ENCODE peak calls at places on chromosomes 2 and 18, in ten cellular contexts. Y is left lung, K is small intestine, I is MM.1S, P is mesenchymal stem cell, A is neuronal stem cell, R is transverse colon, X is kidney, B is cardiac muscle cell, N is ovary. J is an unnamed sample.
A peak's percentile ranks its signal among the peaks of the same experiment; 100 is the strongest.

GRCh38 chr2:39860538-39860937 is 81.5 kb upstream of the THUMPD2 start:
- DNase-seq in X (no peak), Y (no peak), P (no peak), I (no peak), K (no peak), B (no peak), R (no peak), N (no peak), A (no peak), J (no peak)

GRCh38 chr2:241797441-241798080 is 11.4 kb upstream of the NEU4 start:
- DNase-seq in Y (no peak), X (no peak), P (no peak), B (no peak), A (no peak), I (no peak), K (no peak), N (peak; percentile 38), R (peak; percentile 57), J (no peak)

GRCh38 chr2:95061601-95062183 is 36.2 kb downstream of the MAL start:
- DNase-seq in P (no peak), I (no peak), R (no peak), K (no peak), N (no peak), B (no peak), X (no peak), A (no peak), Y (no peak), J (peak; percentile 46)

GRCh38 chr2:241673797-241674725 is 12.6 kb downstream of the DTYMK start:
- DNase-seq in Y (no peak), N (no peak), A (no peak), X (no peak), K (no peak), R (no peak), I (no peak), P (no peak), B (no peak), J (no peak)

GRCh38 chr18:63166142-63166541 is 153.4 kb downstream of the BCL2 start:
- DNase-seq in P (no peak), N (no peak), X (no peak), I (no peak), R (no peak), B (no peak), A (no peak), K (no peak), Y (no peak), J (no peak)

GRCh38 chr2:169112841-169113240 is 43.5 kb downstream of the DHRS9 start:
- DNase-seq in R (no peak), B (no peak), Y (no peak), P (no peak), X (no peak), I (no peak), A (no peak), N (no peak), K (peak; percentile 51), J (no peak)

GRCh38 chr18:55592572-55592971 is 4.6 kb upstream of the TCF4 start:
- DNase-seq in N (no peak), K (no peak), B (peak; percentile 80), I (no peak), P (peak; percentile 66), Y (no peak), X (no peak), A (no peak), R (no peak), J (no peak)

GRCh38 chr2:88875749-88876148 is 184.3 kb downstream of the RPIA start:
- DNase-seq in I (no peak), R (no peak), K (no peak), Y (no peak), A (no peak), P (no peak), X (no peak), B (no peak), N (no peak), J (no peak)

GRCh38 chr18:79529296-79529695 is 133.6 kb downstream of the NFATC1 start:
- DNase-seq in I (no peak), N (peak; percentile 36), P (no peak), K (no peak), A (no peak), X (peak; percentile 49), B (no peak), Y (peak; percentile 12), R (peak; percentile 3), J (peak; percentile 58)

GRCh38 chr2:85796549-85797262 is 42.9 kb downstream of the ATOH8 start:
- DNase-seq in X (peak; percentile 83), I (no peak), B (peak; percentile 46), R (peak; percentile 6), P (peak; percentile 14), K (no peak), N (no peak), Y (peak; percentile 33), A (peak; percentile 18), J (peak; percentile 84)

GRCh38 chr2:32235315-32235714 is 29.4 kb downstream of the NLRC4 start:
- DNase-seq in K (no peak), N (no peak), P (no peak), A (no peak), B (peak; percentile 15), X (no peak), Y (no peak), R (no peak), I (no peak), J (no peak)

GRCh38 chr2:188292446-188293239 is 969 bp downstream of the GULP1 start:
- DNase-seq in B (peak; percentile 83), I (no peak), X (peak; percentile 94), P (peak; percentile 94), N (peak; percentile 82), K (peak; percentile 94), Y (peak; percentile 86), A (peak; percentile 77), R (peak; percentile 81), J (peak; percentile 92)

GRCh38 chr2:189024861-189025618 is 50.9 kb downstream of the COL3A1 start:
- DNase-seq in Y (no peak), P (no peak), N (no peak), K (no peak), I (no peak), R (no peak), A (no peak), X (no peak), B (peak; percentile 47), J (no peak)

GRCh38 chr2:142920579-142920978 is 43.1 kb downstream of the KYNU start:
- DNase-seq in X (no peak), P (no peak), Y (no peak), I (no peak), K (no peak), B (no peak), A (no peak), R (no peak), N (no peak), J (no peak)

GRCh38 chr2:111154758-111155157 is 34.0 kb downstream of the BCL2L11 start:
- DNase-seq in I (no peak), N (no peak), X (no peak), K (no peak), P (no peak), R (no peak), B (no peak), A (no peak), Y (no peak), J (no peak)

GRCh38 chr2:174021056-174021656 is 56.0 kb upstream of the SP3 start:
- DNase-seq in X (no peak), P (no peak), K (no peak), I (no peak), A (no peak), R (no peak), N (no peak), Y (no peak), B (no peak), J (no peak)
- H3K27ac ChIP-seq in X (no peak overlapping the region), P (no peak overlapping the region), K (no peak overlapping the region), I (peak overlapping the region; percentile 33), A (no peak overlapping the region), R (no peak overlapping the region), N (no peak overlapping the region), Y (peak overlapping the region; percentile 71), B (no peak overlapping the region), J (no peak overlapping the region)

GRCh38 chr2:121483021-121483420 is 47.7 kb upstream of the RNU4ATAC start:
- DNase-seq in A (no peak), Y (no peak), I (no peak), N (no peak), R (no peak), K (no peak), P (no peak), X (no peak), B (no peak), J (no peak)

GRCh38 chr2:121489284-121489683 is 41.4 kb upstream of the RNU4ATAC start:
- DNase-seq in N (no peak), B (peak; percentile 43), K (no peak), P (peak; percentile 36), Y (no peak), A (no peak), I (peak; percentile 63), R (no peak), X (no peak), J (no peak)

GRCh38 chr2:121486191-121486590 is 44.5 kb upstream of the RNU4ATAC start:
- DNase-seq in K (no peak), N (no peak), X (no peak), B (no peak), I (no peak), Y (no peak), R (no peak), P (no peak), A (no peak), J (no peak)

GRCh38 chr2:121480826-121481225 is 49.9 kb upstream of the RNU4ATAC start:
- DNase-seq in P (peak; percentile 54), A (no peak), Y (no peak), N (peak; percentile 54), X (no peak), R (no peak), K (no peak), B (peak; percentile 99), I (no peak), J (no peak)

GRCh38 chr2:121485039-121485438 is 45.6 kb upstream of the RNU4ATAC start:
- DNase-seq in N (no peak), X (no peak), P (no peak), B (peak; percentile 58), R (no peak), K (no peak), I (no peak), A (no peak), Y (no peak), J (no peak)
- H3K4me1 ChIP-seq in N (peaks cover 6% of the 10 kb centered on the region), X (peaks cover 3% of the 10 kb centered on the region), P (peaks cover 8% of the 10 kb centered on the region), B (peaks cover 21% of the 10 kb centered on the region), R (peaks cover 16% of the 10 kb centered on the region), K (no peaks in the 10 kb centered on the region), I (peaks cover 6% of the 10 kb centered on the region), A (peaks cover 9% of the 10 kb centered on the region), Y (peaks cover 25% of the 10 kb centered on the region), J (no peaks in the 10 kb centered on the region)

DNA sequence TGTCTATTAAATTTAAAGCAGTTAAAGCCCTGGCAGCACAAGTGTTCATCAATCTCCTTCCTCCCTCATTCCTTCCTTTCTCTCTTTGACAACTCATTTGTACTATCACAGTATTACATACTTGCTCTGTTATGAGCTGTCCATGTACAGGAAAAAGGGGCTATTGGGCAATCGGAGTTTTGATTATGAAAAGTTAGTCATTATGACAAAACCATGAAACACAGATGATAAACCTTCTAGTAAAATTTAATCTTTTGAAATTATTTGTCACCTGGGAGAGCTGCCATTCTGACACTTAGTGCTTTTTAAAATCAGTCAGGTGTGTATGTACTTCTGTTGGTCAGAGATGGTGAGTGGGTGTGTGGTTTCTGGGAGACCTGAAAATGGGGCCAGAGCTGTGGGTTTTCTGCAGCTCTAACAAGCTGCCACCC is 39.4 kb downstream of the MAP4K4 start:
- DNase-seq in X (no peak), R (no peak), N (no peak), A (no peak), Y (no peak), K (no peak), P (peak; percentile 71), I (no peak), B (peak; percentile 83), J (no peak)
- H3K4me3 ChIP-seq in X (no peak overlapping the region), R (no peak overlapping the region), N (no peak overlapping the region), A (no peak overlapping the region), Y (no peak overlapping the region), K (no peak overlapping the region), P (peak overlapping the region; percentile 20), I (no peak overlapping the region), B (no peak overlapping the region), J (no peak overlapping the region)

GRCh38 chr2:61718965-61719364 is 134.9 kb downstream of the FAM161A start:
- DNase-seq in X (no peak), I (no peak), Y (no peak), A (no peak), R (no peak), P (no peak), B (no peak), N (no peak), K (no peak), J (no peak)
- H3K27ac ChIP-seq in X (no peak overlapping the region), I (no peak overlapping the region), Y (no peak overlapping the region), A (no peak overlapping the region), R (no peak overlapping the region), P (no peak overlapping the region), B (no peak overlapping the region), N (no peak overlapping the region), K (no peak overlapping the region), J (no peak overlapping the region)

J was measured in aorta.